ENCODE peak calls at places on chromosomes 7 and 10, in nine cellular contexts. X is mesothelial cell of epicardium; J is esophagus squamous epithelium; C is heart left ventricle; W is DND-41; D is pancreas; V is CD8-positive, alpha-beta T cell; F is foreskin fibroblast; T is Caco-2. Y is an unnamed sample.

GRCh38 chr7:156140447-156140846 is 328.2 kb upstream of the SHH start:
- DNase-seq in X (no peak), J (no peak), C (no peak), W (no peak), D (no peak), V (no peak), F (no peak), T (no peak), Y (no peak)

GRCh38 chr10:26242752-26243151 is 26.2 kb downstream of the GAD2 start:
- DNase-seq in X (no peak), J (no peak), C (no peak), W (no peak), D (no peak), V (no peak), F (no peak), T (no peak), Y (no peak)

GRCh38 chr7:148915211-148915610 is 31.1 kb upstream of the EZH2 start:
- DNase-seq in X (no peak), J (no peak), C (no peak), W (no peak), D (no peak), V (no peak), F (no peak), T (no peak), Y (no peak)

GRCh38 chr10:35124540-35124939 is 2.1 kb upstream of the CREM start:
- DNase-seq in X (no peak), J (no peak), C (no peak), W (no peak), D (no peak), V (no peak), F (no peak), T (no peak), Y (no peak)

GRCh38 chr7:130887182-130888016 is 153.4 kb upstream of the KLF14 start:
- DNase-seq in X (no peak), J (no peak), C (no peak), W (no peak), D (no peak), V (no peak), F (peak; percentile 78), T (no peak), Y (no peak)

GRCh38 chr7:100573691-100574361 is at the start of gene SAP25:
- DNase-seq in X (no peak), J (no peak), C (peak; percentile 58), W (no peak), D (no peak), V (no peak), F (no peak), T (no peak), Y (no peak)

GRCh38 chr10:133049639-133050038 is 38.1 kb upstream of the ADGRA1 start:
- DNase-seq in X (no peak), J (no peak), C (no peak), W (no peak), D (no peak), V (no peak), F (no peak), T (no peak), Y (no peak)

GRCh38 chr7:651032-651728 is 75.3 kb upstream of the DNAAF5 start:
- DNase-seq in X (no peak), J (no peak), C (peak; percentile 39), W (no peak), D (no peak), V (no peak), F (no peak), T (no peak), Y (no peak)

GRCh38 chr7:125089171-125089570 is 159.5 kb upstream of the POT1 start:
- DNase-seq in X (no peak), J (no peak), C (no peak), W (no peak), D (no peak), V (no peak), F (no peak), T (no peak), Y (no peak)

DNA sequence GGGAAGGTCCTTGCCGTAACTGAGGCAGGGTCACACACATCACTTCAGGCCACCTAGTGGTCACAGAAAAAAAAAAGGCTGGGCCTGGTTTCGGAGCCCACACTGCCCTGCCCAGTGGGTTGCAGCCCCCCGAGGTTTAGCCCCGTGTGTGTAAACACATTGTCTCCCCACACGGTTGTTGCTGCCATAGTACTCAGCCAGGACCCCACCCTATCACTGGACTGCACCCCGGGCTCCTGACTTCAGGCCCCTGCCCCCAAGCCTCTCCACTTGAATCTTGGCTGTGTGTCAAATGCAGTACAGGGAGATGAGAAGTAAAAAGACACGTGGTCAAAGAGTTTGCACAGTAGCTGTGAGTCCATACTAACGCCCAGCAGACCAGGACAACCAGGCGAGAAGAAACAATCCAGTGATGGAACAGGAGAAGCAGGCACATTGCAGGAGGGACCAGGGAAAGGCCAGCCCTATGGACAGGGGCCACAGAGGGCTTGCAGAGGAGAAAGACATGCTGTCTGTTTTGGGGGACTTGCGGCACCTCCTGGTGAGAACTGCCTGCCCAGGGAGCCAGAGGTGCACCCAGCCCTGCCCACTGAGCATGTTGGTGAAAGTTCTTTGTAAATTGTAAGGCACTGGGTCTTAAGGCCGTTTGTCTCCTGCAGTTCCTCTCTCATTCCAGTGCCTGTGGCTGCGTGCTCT is 91.3 kb upstream of the MACROH2A2 start:
- DNase-seq in X (no peak), J (no peak), C (no peak), W (no peak), D (peak; percentile 22), V (no peak), F (no peak), T (peak; percentile 41), Y (peak; percentile 23)
- TF ChIP-seq CTCF in X (peak; percentile 25), J (no peak), C (no peak), W (peak; percentile 44), D (no peak), V (no peak), F (peak; percentile 31), T (peak; percentile 67), Y (peak; percentile 35)

DNA sequence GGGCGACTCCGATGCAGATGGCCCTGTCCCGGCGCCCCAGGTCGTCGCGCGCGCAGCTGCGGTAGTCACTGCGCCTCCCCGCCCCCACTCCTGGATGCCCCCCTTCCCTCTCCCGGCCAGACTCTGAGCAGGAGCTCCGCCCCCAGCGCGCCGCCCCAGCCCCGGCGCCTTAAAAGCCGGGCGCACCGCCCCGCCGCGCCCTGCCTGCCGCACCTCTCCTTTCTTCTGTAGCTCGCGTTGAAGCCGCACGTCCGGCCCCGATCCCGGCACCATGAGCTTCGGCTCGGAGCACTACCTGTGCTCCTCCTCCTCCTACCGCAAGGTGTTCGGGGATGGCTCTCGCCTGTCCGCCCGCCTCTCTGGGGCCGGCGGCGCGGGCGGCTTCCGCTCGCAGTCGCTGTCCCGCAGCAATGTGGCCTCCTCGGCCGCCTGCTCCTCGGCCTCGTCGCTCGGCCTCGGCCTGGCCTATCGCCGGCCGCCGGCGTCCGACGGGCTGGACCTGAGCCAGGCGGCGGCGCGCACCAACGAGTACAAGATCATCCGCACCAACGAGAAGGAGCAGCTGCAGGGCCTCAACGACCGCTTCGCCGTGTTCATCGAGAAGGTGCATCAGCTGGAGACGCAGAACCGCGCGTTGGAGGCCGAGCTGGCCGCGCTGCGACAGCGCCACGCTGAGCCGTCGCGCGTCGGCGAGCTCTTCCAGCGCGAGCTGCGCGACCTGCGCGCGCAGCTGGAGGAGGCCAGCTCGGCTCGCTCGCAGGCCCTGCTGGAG is at the start of gene INA:
- DNase-seq in X (peak; percentile 24), J (no peak), C (no peak), W (peak; percentile 55), D (no peak), V (no peak), F (peak; percentile 62), T (peak; percentile 20), Y (peak; percentile 67)
- TF ChIP-seq CTCF in X (no peak), J (no peak), C (no peak), W (no peak), D (no peak), V (no peak), F (no peak), T (no peak), Y (no peak)

DNA sequence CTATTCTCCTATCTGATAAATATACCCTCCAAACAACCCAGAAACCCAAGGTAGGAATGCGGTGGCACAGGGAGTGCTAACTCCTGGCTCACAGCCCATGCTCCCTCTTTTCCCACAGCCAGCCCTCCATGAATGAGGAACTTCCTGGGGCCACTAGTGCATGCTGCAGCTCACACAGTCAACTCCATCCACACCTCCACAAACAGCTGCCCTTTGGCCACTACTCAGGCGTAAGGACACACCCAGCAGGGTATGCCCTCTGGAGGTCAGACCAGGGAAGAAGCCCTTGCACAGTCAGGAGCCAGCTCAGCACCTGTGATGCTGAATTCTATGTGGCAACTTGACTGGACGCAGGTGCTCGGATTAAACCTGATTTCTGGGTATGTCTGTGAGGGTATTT is 85.2 kb upstream of the PIK3CG start:
- DNase-seq in X (no peak), J (no peak), C (no peak), W (no peak), D (peak; percentile 30), V (no peak), F (no peak), T (peak; percentile 71), Y (peak; percentile 69)
- TF ChIP-seq CTCF in X (no peak), J (no peak), C (no peak), W (peak; percentile 30), D (no peak), V (no peak), F (no peak), T (peak; percentile 77), Y (peak; percentile 27)

DNA sequence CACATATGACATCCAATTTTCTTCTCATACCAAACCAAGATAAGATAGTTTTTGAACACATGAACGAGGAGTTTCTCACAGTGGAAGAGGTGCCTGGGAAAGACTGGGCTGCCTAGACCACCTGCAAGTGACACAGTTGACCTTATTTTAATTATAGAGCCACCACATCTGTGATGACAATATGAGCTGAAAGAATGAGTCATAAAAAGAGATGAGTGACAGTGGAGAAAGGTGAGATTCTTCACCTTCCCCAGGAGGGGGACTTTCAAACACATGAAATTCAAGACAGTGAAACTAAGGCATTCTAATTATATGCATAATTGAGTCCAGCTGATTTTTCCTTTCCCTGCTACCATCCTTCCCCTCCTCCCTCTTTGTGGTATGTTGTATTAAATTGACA is 475.5 kb downstream of the NXPH1 start:
- DNase-seq in X (no peak), J (no peak), C (no peak), W (no peak), D (no peak), V (no peak), F (no peak), T (no peak), Y (no peak)
- TF ChIP-seq CTCF in X (no peak), J (no peak), C (no peak), W (no peak), D (no peak), V (no peak), F (no peak), T (no peak), Y (no peak)

GRCh38 chr7:3089493-3089892 is 45.8 kb upstream of the CARD11 start:
- DNase-seq in X (no peak), J (no peak), C (no peak), W (no peak), D (no peak), V (no peak), F (no peak), T (peak; percentile 40), Y (peak; percentile 26)
- TF ChIP-seq CTCF in X (peak; percentile 79), J (no peak), C (peak; percentile 9), W (peak; percentile 55), D (no peak), V (peak; percentile 60), F (no peak), T (peak; percentile 59), Y (peak; percentile 34)

Y was measured in hepatocyte.